ENCODE peak calls at places on chromosomes 4 and X, in eight cellular contexts. I, M, O, T, R, Q, C and V are unnamed samples. For H3K4me1, the result is how much of the 10 kb centered on the place peaks cover.

GRCh38 chrX:133922390-133922772 is 63.0 kb downstream of the GPC3 start:
- DNase-seq in I (no peak), M (no peak), O (no peak), T (no peak), R (no peak), Q (no peak), C (no peak), V (no peak)

GRCh38 chr4:6941796-6942195 is 32.2 kb downstream of the TBC1D14 start:
- DNase-seq in I (no peak), M (no peak), O (no peak), T (no peak), R (no peak), Q (no peak), C (no peak), V (no peak)

GRCh38 chrX:48278958-48279357 is 23.8 kb downstream of the SSX1 start:
- DNase-seq in I (no peak), M (no peak), O (no peak), T (peak), R (peak), Q (no peak), C (peak), V (no peak)

GRCh38 chr4:163090997-163091684 is 75.5 kb downstream of the NAF1 start:
- DNase-seq in I (no peak), M (no peak), O (no peak), T (no peak), R (no peak), Q (no peak), C (no peak), V (no peak)

GRCh38 chr4:143721317-143721716 is 20.8 kb upstream of the FREM3 start:
- DNase-seq in I (no peak), M (no peak), O (no peak), T (no peak), R (no peak), Q (no peak), C (no peak), V (no peak)

GRCh38 chr4:152224223-152224622 is 311.7 kb downstream of the FBXW7 start:
- DNase-seq in I (no peak), M (no peak), O (no peak), T (no peak), R (no peak), Q (no peak), C (no peak), V (no peak)

GRCh38 chr4:150896513-150896912 is 118.6 kb downstream of the LRBA start:
- DNase-seq in I (no peak), M (no peak), O (no peak), T (no peak), R (no peak), Q (no peak), C (no peak), V (no peak)

GRCh38 chrX:103879339-103879738 is 47.3 kb upstream of the RAB9B start:
- DNase-seq in I (no peak), M (no peak), O (no peak), T (no peak), R (no peak), Q (no peak), C (peak), V (no peak)

GRCh38 chr4:26916195-26916594 is 55.6 kb downstream of the STIM2 start:
- DNase-seq in I (no peak), M (no peak), O (no peak), T (no peak), R (no peak), Q (peak), C (no peak), V (peak)

GRCh38 chr4:128461300-128462103 is 173.9 kb upstream of the PGRMC2 start:
- DNase-seq in I (peak), M (no peak), O (peak), T (no peak), R (peak), Q (no peak), C (peak), V (peak)

GRCh38 chr4:72084587-72085011 is 52.8 kb downstream of the NPFFR2 start:
- DNase-seq in I (no peak), M (no peak), O (no peak), T (no peak), R (no peak), Q (no peak), C (no peak), V (peak)

GRCh38 chr4:143089291-143089690 is 95.4 kb upstream of the USP38 start:
- DNase-seq in I (peak), M (no peak), O (no peak), T (no peak), R (no peak), Q (no peak), C (no peak), V (no peak)

GRCh38 chrX:115948018-115948923 is 222.3 kb upstream of the AGTR2 start:
- DNase-seq in I (peak), M (no peak), O (no peak), T (no peak), R (no peak), Q (no peak), C (peak), V (no peak)

GRCh38 chr4:174135530-174135929 is 147.9 kb downstream of the FBXO8 start:
- DNase-seq in I (no peak), M (no peak), O (no peak), T (no peak), R (no peak), Q (no peak), C (no peak), V (no peak)

DNA sequence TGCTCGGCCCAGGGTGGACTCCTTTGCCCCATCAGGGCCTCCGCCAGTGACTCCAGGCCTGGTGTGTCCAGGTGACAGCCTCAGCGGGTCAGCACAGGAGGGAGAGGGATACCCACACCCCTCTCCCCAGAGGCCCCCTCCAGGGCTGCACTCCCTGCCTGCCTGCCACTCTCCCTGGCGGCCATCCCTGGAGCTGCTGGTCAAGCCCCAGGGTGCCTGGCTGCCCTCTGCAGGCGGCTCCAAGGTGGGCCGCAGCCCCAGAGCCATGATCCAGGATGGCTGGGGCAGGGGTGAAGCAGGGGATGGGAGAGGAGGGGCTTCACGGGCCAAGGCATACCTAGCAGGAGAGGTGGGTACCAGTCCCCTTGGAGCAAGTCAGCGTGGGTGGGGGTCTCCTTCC is 3.8 kb downstream of the FGFRL1 start:
- DNase-seq in I (peak), M (no peak), O (no peak), T (no peak), R (no peak), Q (no peak), C (no peak), V (no peak)
- H3K4me3 ChIP-seq in I (no peak), M (no peak), O (no peak), T (no peak), R (no peak), Q (no peak), C (no peak), V (no peak)

GRCh38 chrX:107729558-107730297 is 45.9 kb downstream of the TSC22D3 start:
- DNase-seq in I (no peak), M (no peak), O (no peak), T (peak), R (no peak), Q (no peak), C (peak), V (no peak)

GRCh38 chrX:107724653-107725052 is 50.9 kb downstream of the TSC22D3 start:
- DNase-seq in I (no peak), M (no peak), O (no peak), T (no peak), R (no peak), Q (no peak), C (no peak), V (no peak)

GRCh38 chrX:107728342-107729099 is 47.1 kb downstream of the TSC22D3 start:
- DNase-seq in I (no peak), M (no peak), O (no peak), T (no peak), R (no peak), Q (no peak), C (no peak), V (no peak)

GRCh38 chrX:107725761-107726555 is 49.6 kb downstream of the TSC22D3 start:
- DNase-seq in I (no peak), M (no peak), O (peak), T (no peak), R (no peak), Q (no peak), C (peak), V (no peak)

DNA sequence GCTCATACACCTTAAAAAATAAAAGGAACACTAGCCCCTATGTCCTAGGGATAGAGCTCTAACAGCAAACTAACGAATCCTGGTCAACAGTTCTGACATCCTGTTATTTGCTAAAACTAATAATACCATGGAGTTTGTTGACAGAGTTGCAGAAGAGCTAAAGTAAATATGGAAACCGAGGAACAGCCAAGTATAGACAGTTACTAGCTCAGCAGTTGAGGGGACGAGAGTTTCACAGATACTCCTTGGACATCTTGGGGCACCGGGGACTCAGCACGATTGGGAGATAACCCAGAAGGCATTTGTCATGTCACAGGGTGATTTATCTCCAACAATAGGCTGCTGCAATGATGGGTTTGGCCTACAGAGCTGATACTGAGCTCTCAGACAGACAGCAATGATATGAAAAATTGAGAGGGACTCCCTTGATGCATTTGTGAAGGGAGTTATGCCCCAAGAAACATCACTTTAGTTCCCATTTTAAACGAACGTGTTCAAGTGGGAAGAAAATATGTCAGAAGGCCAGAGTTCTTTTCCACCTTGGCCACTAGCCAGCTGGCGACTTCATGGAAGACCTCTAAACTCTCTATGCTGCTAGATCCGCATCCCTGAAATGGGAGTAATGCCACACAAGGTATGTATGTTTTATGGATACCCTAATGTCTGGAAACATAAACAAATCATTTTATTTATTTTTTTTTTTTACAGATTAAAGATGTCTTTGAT is 48.6 kb downstream of the TSC22D3 start:
- DNase-seq in I (no peak), M (no peak), O (no peak), T (no peak), R (no peak), Q (no peak), C (peak), V (no peak)
- H3K4me1 ChIP-seq in I (under half), M (under half), O (half or more), T (under half), R (under half), Q (under half), C (half or more), V (under half)

GRCh38 chr4:40937140-40937725 is 187.5 kb downstream of the NSUN7 start:
- DNase-seq in I (no peak), M (no peak), O (no peak), T (no peak), R (no peak), Q (no peak), C (no peak), V (no peak)
- H3K4me3 ChIP-seq in I (no peak), M (no peak), O (no peak), T (no peak), R (no peak), Q (no peak), C (no peak), V (no peak)

DNA sequence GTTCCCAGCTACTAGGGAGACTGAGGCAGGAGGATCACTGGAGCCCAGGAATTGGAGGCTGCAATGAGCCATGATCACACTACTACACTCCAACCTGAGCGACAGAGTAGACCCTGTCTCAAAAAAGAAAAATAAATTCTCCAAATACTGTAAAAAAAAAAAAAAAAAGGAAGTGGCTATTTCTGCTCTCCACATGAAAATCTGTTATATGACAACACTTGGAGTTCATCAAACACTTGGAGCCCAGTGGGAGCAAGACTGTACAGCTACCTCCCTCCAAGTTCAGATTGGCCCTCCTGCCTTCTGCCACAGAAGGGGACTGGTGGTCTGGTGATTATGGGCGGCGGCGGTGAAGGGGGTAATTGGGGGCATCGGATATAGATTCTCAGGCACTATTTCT is 9.0 kb upstream of the CLDN34 start:
- DNase-seq in I (no peak), M (no peak), O (no peak), T (no peak), R (no peak), Q (no peak), C (no peak), V (no peak)
- H3K4me1 ChIP-seq in I (under half), M (under half), O (under half), T (under half), R (under half), Q (under half), C (under half), V (under half)

GRCh38 chr4:47510036-47510435 is 25.0 kb downstream of the ATP10D start:
- DNase-seq in I (no peak), M (no peak), O (no peak), T (no peak), R (no peak), Q (no peak), C (no peak), V (no peak)

GRCh38 chr4:47513493-47513892 is 28.4 kb downstream of the ATP10D start:
- DNase-seq in I (no peak), M (no peak), O (no peak), T (no peak), R (no peak), Q (no peak), C (no peak), V (no peak)

GRCh38 chr4:47505666-47506065 is 20.6 kb downstream of the ATP10D start:
- DNase-seq in I (no peak), M (no peak), O (no peak), T (no peak), R (no peak), Q (no peak), C (no peak), V (peak)

GRCh38 chr4:47510506-47511143 is 25.6 kb downstream of the ATP10D start:
- DNase-seq in I (no peak), M (no peak), O (no peak), T (no peak), R (no peak), Q (no peak), C (peak), V (peak)
- H3K4me3 ChIP-seq in I (no peak), M (no peak), O (no peak), T (no peak), R (no peak), Q (no peak), C (no peak), V (no peak)

DNA sequence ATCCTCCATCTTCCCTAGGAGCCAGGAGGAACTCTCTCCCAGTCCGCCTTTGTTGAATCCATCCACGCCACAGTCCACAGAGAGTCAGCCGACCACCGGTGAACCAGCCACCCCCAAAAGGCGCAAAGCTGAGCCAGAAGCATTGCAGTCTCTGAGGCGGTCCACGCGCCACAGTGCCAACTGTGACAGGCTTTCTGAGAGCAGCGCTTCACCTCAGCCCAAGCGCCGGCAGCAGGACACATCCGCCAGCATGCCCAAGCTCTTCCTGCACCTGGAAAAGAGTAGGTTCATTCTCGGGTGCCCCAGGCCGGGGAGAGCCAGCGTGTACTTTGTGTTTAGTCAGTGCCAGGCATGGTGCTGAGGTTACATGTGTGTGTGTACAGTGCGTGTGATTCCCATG is 7.4 kb downstream of the MSL3 start:
- DNase-seq in I (no peak), M (no peak), O (no peak), T (no peak), R (no peak), Q (no peak), C (no peak), V (no peak)
- H3K4me1 ChIP-seq in I (under half), M (under half), O (under half), T (under half), R (under half), Q (half or more), C (under half), V (under half)

DNA sequence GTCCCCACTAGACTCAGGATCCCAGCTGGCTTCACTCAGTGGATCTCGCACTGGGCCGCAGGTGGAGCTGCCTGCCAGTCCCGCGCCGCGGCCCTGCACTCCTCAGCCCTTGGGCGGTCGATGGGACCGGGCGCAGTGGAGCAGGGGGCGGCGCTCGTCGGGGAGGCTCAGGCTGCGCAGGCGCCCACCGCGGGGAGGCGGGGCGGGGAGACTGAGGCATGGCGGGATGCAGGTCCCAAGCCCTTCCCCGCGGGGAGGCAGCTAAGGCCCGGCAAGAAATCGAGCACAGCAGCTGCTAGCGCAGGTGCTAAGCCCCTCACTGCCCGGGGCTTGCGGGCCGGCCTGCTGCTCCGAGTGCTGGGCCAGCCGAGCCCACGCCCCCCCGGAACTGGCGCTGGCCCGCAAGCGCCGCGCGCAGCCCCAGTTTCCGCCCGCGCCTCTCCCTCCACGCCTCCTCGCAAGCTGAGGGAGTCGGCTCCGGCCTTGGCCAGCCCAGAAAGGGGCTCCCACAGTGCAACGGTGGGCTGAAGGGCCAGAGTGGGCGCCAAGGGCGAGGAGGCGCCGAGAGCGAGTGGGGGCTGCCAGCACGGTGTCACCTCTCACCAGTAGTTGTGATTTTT is 1038.0 kb downstream of the PCDH19 start:
- DNase-seq in I (no peak), M (no peak), O (no peak), T (no peak), R (no peak), Q (no peak), C (no peak), V (no peak)
- H3K4me3 ChIP-seq in I (no peak), M (no peak), O (no peak), T (no peak), R (no peak), Q (no peak), C (no peak), V (no peak)

DNA sequence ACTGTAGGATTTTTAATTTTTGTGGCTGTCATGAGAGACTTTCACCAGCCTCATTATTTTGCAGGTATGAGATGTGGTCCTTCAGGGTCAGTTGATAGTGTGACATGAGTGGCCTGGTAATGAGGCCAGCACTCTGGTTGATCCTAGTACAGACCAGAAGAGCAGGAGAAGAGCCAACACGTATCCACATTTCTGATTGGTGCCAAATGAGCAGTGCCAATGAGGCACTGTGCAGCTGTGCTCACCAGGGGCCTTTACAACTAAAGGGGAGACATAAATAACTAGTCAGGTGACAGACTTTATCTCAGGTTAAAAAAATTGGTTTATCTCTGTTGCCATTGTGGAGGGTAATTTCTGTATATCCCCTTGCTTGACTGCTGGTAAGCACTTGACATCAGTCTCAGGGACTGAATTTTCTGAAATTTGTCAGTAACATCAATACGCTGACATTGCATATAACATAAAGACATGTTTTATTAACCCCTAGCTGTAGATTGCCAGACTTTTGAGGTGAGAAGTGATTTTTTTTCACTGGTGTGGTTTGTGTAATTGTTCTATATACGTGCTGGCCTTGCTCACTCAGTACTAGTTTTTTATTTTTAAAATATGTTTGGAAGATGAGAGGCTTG is 101.2 kb downstream of the AFF1 start:
- DNase-seq in I (no peak), M (no peak), O (no peak), T (no peak), R (no peak), Q (no peak), C (no peak), V (no peak)
- H3K4me1 ChIP-seq in I (half or more), M (half or more), O (half or more), T (half or more), R (half or more), Q (under half), C (under half), V (half or more)

GRCh38 chrX:120311632-120312000 is 355 bp upstream of the TMEM255A start:
- DNase-seq in I (no peak), M (no peak), O (no peak), T (no peak), R (no peak), Q (no peak), C (no peak), V (no peak)
- H3K4me3 ChIP-seq in I (peak), M (no peak), O (no peak), T (no peak), R (no peak), Q (no peak), C (no peak), V (no peak)

DNA sequence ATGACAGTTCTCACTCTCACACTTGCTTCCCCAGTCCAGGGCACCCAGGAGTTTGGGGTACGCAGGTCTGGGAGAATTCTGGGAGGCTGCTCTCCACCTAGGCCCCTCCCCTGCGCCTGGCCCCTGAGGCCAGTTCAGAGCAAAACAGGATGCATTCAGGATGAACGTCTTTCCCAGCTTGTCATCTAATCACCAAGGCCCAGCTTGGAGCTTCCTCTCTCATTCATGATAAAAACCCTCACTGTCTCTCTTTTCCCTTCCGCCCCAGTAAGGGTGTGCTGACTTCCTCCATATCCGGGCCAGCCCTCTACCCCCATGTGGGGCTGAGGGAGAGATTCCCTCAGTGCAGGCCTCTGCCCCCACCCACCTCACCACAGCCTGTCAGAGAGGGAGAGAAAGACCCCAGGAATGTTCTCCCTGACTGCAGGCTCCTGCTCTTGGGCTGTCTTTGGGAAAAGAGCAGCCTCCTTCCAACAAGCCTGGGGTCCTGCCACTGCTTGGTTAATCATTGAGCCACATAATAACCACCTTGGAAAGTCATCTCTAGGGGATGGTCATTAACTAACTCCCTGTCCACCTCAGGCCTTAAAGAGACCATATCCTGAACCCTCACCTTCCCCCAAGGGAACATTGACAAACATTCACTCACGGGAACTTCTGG is 50.1 kb downstream of the STARD8 start:
- DNase-seq in I (no peak), M (no peak), O (no peak), T (no peak), R (no peak), Q (no peak), C (no peak), V (no peak)
- H3K4me1 ChIP-seq in I (under half), M (under half), O (under half), T (under half), R (under half), Q (under half), C (under half), V (under half)